ENCODE peak calls at places on chromosomes 5 and 9, in five cellular contexts. W is iPS DF 6.9; Q is posterior cingulate gyrus; E is stimulated activated CD4-positive, alpha-beta T cell treated with anti-CD3 and anti-CD28 coated beads, Interleukin-12 subunit alpha, Interleukin-12 subunit beta, amount 100 ng/mL, for 48 hours; K is fibroblast of the aortic adventitia. J is an unnamed sample.

GRCh38 chr9:81125446-81126092 is 563.8 kb downstream of the TLE1 start:
- DNase-seq in W (no peak), Q (no peak), E (no peak), K (peak; percentile 6), J (no peak)

GRCh38 chr5:145944328-145944727 is 8.0 kb downstream of the SH3RF2 start:
- DNase-seq in K (no peak), W (no peak), Q (no peak), E (no peak), J (peak; percentile 65)

GRCh38 chr5:128844354-128844923 is 120.8 kb upstream of the SLC27A6 start:
- DNase-seq in W (no peak), E (no peak), Q (no peak), K (peak; percentile 43), J (no peak)

GRCh38 chr5:66443462-66444130 is 152.6 kb upstream of the MAST4 start:
- DNase-seq in Q (no peak), E (no peak), W (no peak), K (peak; percentile 92), J (no peak)

GRCh38 chr9:90547896-90548295 is 94.7 kb downstream of the DIRAS2 start:
- DNase-seq in Q (no peak), E (no peak), W (no peak), K (no peak), J (no peak)

GRCh38 chr9:130196643-130197042 is 24.4 kb downstream of the NCS1 start:
- DNase-seq in E (no peak), Q (no peak), K (peak; percentile 56), W (no peak), J (no peak)

GRCh38 chr9:15306068-15306756 is 804 bp downstream of the TTC39B start:
- DNase-seq in Q (peak; percentile 34), K (peak; percentile 49), W (no peak), E (no peak), J (peak; percentile 72)

GRCh38 chr5:104443706-104444105 is 881.1 kb upstream of the NUDT12 start:
- DNase-seq in E (no peak), Q (no peak), K (no peak), W (no peak), J (no peak)

GRCh38 chr9:136748656-136749551 is 579 bp upstream of the LCN6 start:
- DNase-seq in W (no peak), Q (no peak), E (no peak), K (no peak), J (no peak)

GRCh38 chr9:75889577-75889976 is 896 bp upstream of the PCSK5 start:
- DNase-seq in E (no peak), Q (no peak), K (no peak), W (no peak), J (no peak)

GRCh38 chr9:104553261-104553660 is 15.7 kb upstream of the OR13C8 start:
- DNase-seq in W (no peak), Q (no peak), K (no peak), E (no peak), J (no peak)

GRCh38 chr9:70963554-70963953 is 157.9 kb downstream of the TRPM3 start:
- DNase-seq in Q (no peak), W (no peak), K (no peak), E (no peak), J (no peak)

GRCh38 chr5:111720333-111720890 is 36.6 kb downstream of the NREP start:
- DNase-seq in W (no peak), K (no peak), E (no peak), Q (no peak), J (no peak)

GRCh38 chr5:128684951-128685350 is 146.9 kb upstream of the FBN2 start:
- DNase-seq in W (no peak), K (peak; percentile 9), E (no peak), Q (no peak), J (no peak)

GRCh38 chr9:36551129-36551528 is 21.6 kb upstream of the MELK start:
- DNase-seq in K (no peak), E (no peak), W (no peak), Q (no peak), J (no peak)

GRCh38 chr9:87644659-87645058 is 81.3 kb upstream of the CTSL start:
- DNase-seq in W (no peak), E (no peak), K (no peak), Q (no peak), J (no peak)

GRCh38 chr5:109281136-109281690 is 128.6 kb downstream of the PJA2 start:
- DNase-seq in E (no peak), W (no peak), Q (no peak), K (no peak), J (no peak)

GRCh38 chr5:56175465-56175864 is 57.7 kb downstream of the ANKRD55 start:
- DNase-seq in E (no peak), Q (no peak), K (peak; percentile 96), W (no peak), J (no peak)

GRCh38 chr9:137286980-137287383 is 9.5 kb downstream of the TOR4A start:
- DNase-seq in Q (no peak), W (no peak), K (peak; percentile 56), E (no peak), J (peak; percentile 75)

GRCh38 chr5:93579561-93580386 is 1.2 kb downstream of the NR2F1-AS1 start:
- DNase-seq in W (no peak), K (peak; percentile 49), E (no peak), Q (no peak), J (no peak)

GRCh38 chr5:1563617-1564181 is 39.9 kb upstream of the LPCAT1 start:
- DNase-seq in Q (no peak), K (no peak), W (no peak), E (no peak), J (no peak)

GRCh38 chr9:136671646-136672430 is 9.1 kb downstream of the EGFL7 start:
- DNase-seq in E (peak; percentile 46), Q (no peak), W (no peak), K (no peak), J (no peak)

GRCh38 chr9:98780059-98780749 is 16.2 kb downstream of the ANKS6 start:
- DNase-seq in E (no peak), Q (no peak), W (no peak), K (no peak), J (no peak)

GRCh38 chr5:122515709-122516431 is 203.8 kb downstream of the SNCAIP start:
- DNase-seq in Q (no peak), W (peak; percentile 93), E (no peak), K (peak; percentile 88), J (peak; percentile 54)

GRCh38 chr5:52342361-52342760 is 445.4 kb upstream of the ITGA1 start:
- DNase-seq in W (no peak), Q (no peak), E (no peak), K (no peak), J (no peak)

GRCh38 chr9:89426389-89426961 is 71.4 kb downstream of the SEMA4D start:
- DNase-seq in Q (no peak), E (no peak), K (no peak), W (no peak), J (no peak)

GRCh38 chr5:161380550-161380949 is 166.0 kb downstream of the GABRB2 start:
- DNase-seq in Q (no peak), W (no peak), K (no peak), E (no peak), J (no peak)

GRCh38 chr5:150590979-150591411 is 49.5 kb upstream of the SYNPO start:
- DNase-seq in Q (no peak), K (no peak), W (no peak), E (no peak), J (peak; percentile 50)

GRCh38 chr5:65446682-65447081 is 35.0 kb downstream of the ADAMTS6 start:
- DNase-seq in W (no peak), Q (no peak), E (no peak), K (no peak), J (no peak)

GRCh38 chr9:84239341-84239740 is 101.2 kb downstream of the SLC28A3 start:
- DNase-seq in W (no peak), Q (no peak), K (no peak), E (no peak), J (no peak)

GRCh38 chr5:2757563-2758311 is 6.3 kb upstream of the IRX2 start:
- DNase-seq in Q (no peak), E (no peak), W (no peak), K (no peak), J (no peak)